ENCODE peak calls at places on chromosome 17, in four cellular contexts. N, A, T and K are unnamed samples.
A peak's percentile ranks its signal among the peaks of the same experiment; 100 is the strongest.

GRCh38 chr17:82520041-82520910 is 744 bp downstream of the FOXK2 start:
- DNase-seq in A (peak; percentile 42), T (no peak), N (no peak), K (peak; percentile 25)

GRCh38 chr17:79988163-79988971 is 47.3 kb downstream of the TBC1D16 start:
- DNase-seq in N (no peak), T (no peak), A (no peak), K (no peak)

GRCh38 chr17:9509236-9509813 is 66.3 kb downstream of the STX8 start:
- DNase-seq in A (no peak), T (no peak), N (no peak), K (no peak)

GRCh38 chr17:50149425-50150353 is 788 bp downstream of the PPP1R9B start:
- DNase-seq in A (no peak), T (no peak), N (peak; percentile 54), K (no peak)

GRCh38 chr17:30415491-30415890 is 36.8 kb downstream of the CPD start:
- DNase-seq in A (no peak), N (no peak), T (no peak), K (no peak)

GRCh38 chr17:63943745-63944144 is 11.6 kb upstream of the CD79B start:
- DNase-seq in N (no peak), A (no peak), T (no peak), K (no peak)

GRCh38 chr17:69712801-69713311 is 298.4 kb downstream of the MAP2K6 start:
- DNase-seq in A (no peak), N (no peak), T (no peak), K (no peak)

GRCh38 chr17:82932146-82933005 is 92.6 kb upstream of the ZNF750 start:
- DNase-seq in N (no peak), A (no peak), T (no peak), K (no peak)

GRCh38 chr17:78759203-78759968 is 22.7 kb downstream of the CYTH1 start:
- DNase-seq in T (no peak), A (peak; percentile 84), N (no peak), K (no peak)

GRCh38 chr17:54937018-54937417 is 31.4 kb downstream of the COX11 start:
- DNase-seq in N (no peak), T (no peak), A (no peak), K (no peak)

GRCh38 chr17:3750926-3751325 is 27.2 kb downstream of the HASPIN start:
- DNase-seq in N (no peak), T (no peak), A (no peak), K (no peak)

GRCh38 chr17:38322156-38322779 is 21.5 kb downstream of the GPR179 start:
- DNase-seq in T (no peak), A (peak; percentile 62), N (peak; percentile 68), K (no peak)

GRCh38 chr17:16272111-16272510 is 55.1 kb downstream of the PIGL start:
- DNase-seq in T (no peak), N (no peak), A (no peak), K (no peak)

GRCh38 chr17:35740997-35741931 is 9.8 kb downstream of the RASL10B start:
- DNase-seq in N (no peak), A (no peak), T (no peak), K (no peak)

GRCh38 chr17:44922136-44922535 is 6.8 kb upstream of the GFAP start:
- DNase-seq in T (no peak), N (no peak), A (no peak), K (no peak)

GRCh38 chr17:7213895-7214299 is 5.7 kb downstream of the DLG4 start:
- DNase-seq in T (peak; percentile 80), N (peak; percentile 77), A (peak; percentile 83), K (no peak)

GRCh38 chr17:83116311-83116771 is 36.9 kb downstream of the METRNL start:
- DNase-seq in N (no peak), T (no peak), A (no peak), K (no peak)

GRCh38 chr17:80316927-80317705 is 56.5 kb downstream of the RNF213 start:
- DNase-seq in T (no peak), N (no peak), A (no peak), K (no peak)

GRCh38 chr17:79831367-79832210 is 7.7 kb downstream of the CBX4 start:
- DNase-seq in N (no peak), A (no peak), T (peak; percentile 68), K (peak; percentile 72)